ENCODE peak calls at places on chromosome 5, in five cellular contexts. One of them, this sample, is unnamed.
A peak's percentile ranks its signal among the peaks of the same experiment; 100 is the strongest.

GRCh38 chr5:114940709-114941108 is 229.0 kb downstream of the TRIM36 start:
- DNase-seq in H9: no peak
- DNase-seq in GM23338: no peak
- DNase-seq in PC-3: no peak
- DNase-seq in fibroblast of lung: no peak
- DNase-seq in this sample: no peak

GRCh38 chr5:125176005-125176390 is 429.6 kb upstream of the ZNF608 start:
- DNase-seq in H9: no peak
- DNase-seq in PC-3: peak; percentile 87
- DNase-seq in GM23338: no peak
- DNase-seq in fibroblast of lung: no peak
- DNase-seq in this sample: peak; percentile 52

GRCh38 chr5:1540831-1541661 is 17.3 kb upstream of the LPCAT1 start:
- DNase-seq in fibroblast of lung: no peak
- DNase-seq in GM23338: no peak
- DNase-seq in H9: no peak
- DNase-seq in PC-3: no peak
- DNase-seq in this sample: no peak

GRCh38 chr5:44603496-44604272 is 205.1 kb upstream of the MRPS30 start:
- DNase-seq in H9: peak; percentile 68
- DNase-seq in PC-3: peak; percentile 13
- DNase-seq in fibroblast of lung: no peak
- DNase-seq in GM23338: peak; percentile 62
- DNase-seq in this sample: no peak

GRCh38 chr5:156096259-156096658 is 230.7 kb upstream of the SGCD start:
- DNase-seq in fibroblast of lung: peak; percentile 78
- DNase-seq in PC-3: no peak
- DNase-seq in H9: no peak
- DNase-seq in GM23338: no peak
- DNase-seq in this sample: no peak

GRCh38 chr5:173883347-173883924 is 4.7 kb upstream of the CPEB4 start:
- DNase-seq in H9: no peak
- DNase-seq in PC-3: no peak
- DNase-seq in GM23338: no peak
- DNase-seq in fibroblast of lung: no peak
- DNase-seq in this sample: no peak

GRCh38 chr5:124372457-124372856 is 374.0 kb downstream of the ZNF608 start:
- DNase-seq in fibroblast of lung: no peak
- DNase-seq in GM23338: no peak
- DNase-seq in H9: no peak
- DNase-seq in PC-3: no peak
- DNase-seq in this sample: no peak

GRCh38 chr5:50963647-50964584 is 297.5 kb downstream of the PARP8 start:
- DNase-seq in fibroblast of lung: no peak
- DNase-seq in H9: peak; percentile 35
- DNase-seq in GM23338: peak; percentile 34
- DNase-seq in PC-3: no peak
- DNase-seq in this sample: no peak

GRCh38 chr5:43482490-43483064 is 1.1 kb downstream of the TMEM267 start:
- DNase-seq in PC-3: peak; percentile 50
- DNase-seq in fibroblast of lung: peak; percentile 51
- DNase-seq in H9: no peak
- DNase-seq in GM23338: peak; percentile 27
- DNase-seq in this sample: peak; percentile 65

GRCh38 chr5:1490360-1490759 is 33.4 kb downstream of the LPCAT1 start:
- DNase-seq in GM23338: no peak
- DNase-seq in fibroblast of lung: no peak
- DNase-seq in PC-3: no peak
- DNase-seq in H9: no peak
- DNase-seq in this sample: no peak

GRCh38 chr5:389197-389821 is 53.7 kb upstream of the EXOC3 start:
- DNase-seq in PC-3: no peak
- DNase-seq in GM23338: no peak
- DNase-seq in H9: no peak
- DNase-seq in fibroblast of lung: no peak
- DNase-seq in this sample: no peak

GRCh38 chr5:167696558-167697314 is 594.7 kb upstream of the WWC1 start:
- DNase-seq in H9: no peak
- DNase-seq in fibroblast of lung: no peak
- DNase-seq in PC-3: no peak
- DNase-seq in GM23338: peak; percentile 26
- DNase-seq in this sample: no peak

GRCh38 chr5:128376577-128376976 is 161.5 kb downstream of the FBN2 start:
- DNase-seq in H9: no peak
- DNase-seq in GM23338: no peak
- DNase-seq in fibroblast of lung: peak; percentile 56
- DNase-seq in PC-3: no peak
- DNase-seq in this sample: no peak

GRCh38 chr5:39760385-39761198 is 335.8 kb upstream of the DAB2 start:
- DNase-seq in PC-3: peak; percentile 55
- DNase-seq in GM23338: no peak
- DNase-seq in H9: no peak
- DNase-seq in fibroblast of lung: peak; percentile 97
- DNase-seq in this sample: no peak

GRCh38 chr5:177232358-177232757 is 71.2 kb downstream of the RAB24 start:
- DNase-seq in GM23338: no peak
- DNase-seq in fibroblast of lung: no peak
- DNase-seq in PC-3: no peak
- DNase-seq in H9: no peak
- DNase-seq in this sample: no peak

DNA sequence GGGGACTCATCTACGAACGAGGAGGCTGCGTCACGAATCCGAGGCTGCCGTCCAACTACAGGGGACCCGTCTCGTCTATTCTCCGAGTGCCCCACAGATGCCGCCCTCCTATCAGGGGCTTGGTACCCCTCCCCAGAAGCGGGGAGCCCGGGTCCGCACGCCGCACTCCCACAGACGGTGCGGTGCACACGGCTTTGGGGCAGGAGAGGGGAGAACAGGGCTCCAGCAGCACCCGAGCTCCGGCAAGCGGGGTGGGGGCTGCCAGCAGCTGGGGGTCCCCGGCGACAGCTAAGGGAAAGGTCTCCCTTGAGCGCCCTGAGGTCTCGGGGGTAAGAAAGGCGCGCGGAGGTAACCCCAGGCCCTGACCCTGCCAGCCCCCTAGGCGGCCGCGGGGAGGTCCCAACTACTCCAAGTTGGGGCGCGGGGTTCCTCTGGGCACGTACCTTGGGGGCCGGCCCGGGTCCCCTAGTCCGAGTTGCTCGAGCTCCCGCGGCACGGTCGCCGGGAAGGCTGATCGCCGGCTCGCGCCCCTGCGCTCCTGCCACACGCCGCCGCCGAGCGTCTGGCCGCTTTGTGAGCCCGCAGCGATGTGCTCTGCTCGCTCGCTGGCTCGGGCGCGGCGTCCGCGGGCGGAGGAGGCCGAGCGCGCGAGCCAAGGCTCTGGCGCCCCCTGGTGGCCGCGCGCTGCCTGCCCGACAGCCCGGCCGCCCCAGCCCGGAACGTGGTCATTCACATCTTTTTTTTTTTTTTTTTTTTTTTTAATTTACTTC is at the start of gene SPOCK1:
- DNase-seq in GM23338: peak; percentile 90
- DNase-seq in H9: peak; percentile 76
- DNase-seq in fibroblast of lung: peak; percentile 66
- DNase-seq in PC-3: peak; percentile 76
- DNase-seq in this sample: peak; percentile 81
- H3K4me2 ChIP-seq in GM23338: peak within 1 kb of the TSS; percentile 84
- H3K4me2 ChIP-seq in H9: peak within 1 kb of the TSS; percentile 76
- H3K4me2 ChIP-seq in fibroblast of lung: peak within 1 kb of the TSS; percentile 85
- H3K4me2 ChIP-seq in PC-3: peak within 1 kb of the TSS; percentile 88
- H3K4me2 ChIP-seq in this sample: peak within 1 kb of the TSS; percentile 78

GRCh38 chr5:17854901-17855300 is 220.6 kb downstream of the TAF11L14 start:
- DNase-seq in H9: no peak
- DNase-seq in PC-3: no peak
- DNase-seq in fibroblast of lung: no peak
- DNase-seq in GM23338: no peak
- DNase-seq in this sample: no peak
- TF ChIP-seq CTCF in H9: no peak
- TF ChIP-seq CTCF in PC-3: no peak
- TF ChIP-seq CTCF in fibroblast of lung: no peak
- TF ChIP-seq CTCF in GM23338: no peak
- TF ChIP-seq CTCF in this sample: no peak

GRCh38 chr5:97000391-97000790 is 64.5 kb downstream of the LNPEP start:
- DNase-seq in fibroblast of lung: peak; percentile 28
- DNase-seq in H9: no peak
- DNase-seq in PC-3: no peak
- DNase-seq in GM23338: no peak
- DNase-seq in this sample: no peak

GRCh38 chr5:97002983-97003382 is 67.1 kb downstream of the LNPEP start:
- DNase-seq in H9: no peak
- DNase-seq in GM23338: no peak
- DNase-seq in PC-3: no peak
- DNase-seq in fibroblast of lung: peak; percentile 17
- DNase-seq in this sample: no peak

GRCh38 chr5:96999856-97000255 is 64.0 kb downstream of the LNPEP start:
- DNase-seq in PC-3: no peak
- DNase-seq in GM23338: no peak
- DNase-seq in H9: no peak
- DNase-seq in fibroblast of lung: no peak
- DNase-seq in this sample: no peak

GRCh38 chr5:97006454-97006853 is 70.6 kb downstream of the LNPEP start:
- DNase-seq in PC-3: peak; percentile 46
- DNase-seq in fibroblast of lung: peak; percentile 12
- DNase-seq in H9: no peak
- DNase-seq in GM23338: no peak
- DNase-seq in this sample: no peak

DNA sequence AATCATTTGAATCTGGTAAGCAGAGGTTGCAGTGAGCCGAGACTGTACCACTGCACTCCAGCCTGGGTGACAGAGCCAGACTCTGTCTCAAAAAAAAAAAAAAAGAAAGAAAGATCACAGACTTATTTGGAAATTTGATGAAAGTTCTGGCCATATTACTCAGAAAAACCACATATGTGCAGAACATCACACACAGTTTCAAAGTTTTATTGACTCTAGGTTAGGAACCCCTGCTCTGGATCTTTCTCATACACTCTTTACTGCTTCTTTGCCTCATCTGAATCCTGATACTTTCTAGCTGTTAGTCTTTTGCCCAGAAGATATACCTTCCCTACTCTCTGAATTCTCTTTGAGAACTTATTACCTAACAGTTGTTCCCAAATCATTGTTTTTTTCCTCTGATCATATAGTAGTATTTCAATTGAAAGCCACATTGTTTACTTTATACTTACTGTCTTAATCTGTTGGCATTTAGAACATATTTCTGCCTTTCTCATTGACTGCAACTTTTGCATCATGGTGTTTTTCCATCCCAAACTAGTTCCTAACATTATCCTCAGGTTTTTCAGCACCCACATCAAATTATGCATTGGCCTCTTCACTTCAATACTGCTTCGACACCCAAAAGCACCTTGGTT is 68.7 kb downstream of the LNPEP start:
- DNase-seq in PC-3: no peak
- DNase-seq in fibroblast of lung: no peak
- DNase-seq in GM23338: no peak
- DNase-seq in H9: no peak
- DNase-seq in this sample: no peak
- H3K4me2 ChIP-seq in PC-3: no peak overlapping the region
- H3K4me2 ChIP-seq in fibroblast of lung: no peak overlapping the region
- H3K4me2 ChIP-seq in GM23338: no peak overlapping the region
- H3K4me2 ChIP-seq in H9: no peak overlapping the region
- H3K4me2 ChIP-seq in this sample: no peak overlapping the region

DNA sequence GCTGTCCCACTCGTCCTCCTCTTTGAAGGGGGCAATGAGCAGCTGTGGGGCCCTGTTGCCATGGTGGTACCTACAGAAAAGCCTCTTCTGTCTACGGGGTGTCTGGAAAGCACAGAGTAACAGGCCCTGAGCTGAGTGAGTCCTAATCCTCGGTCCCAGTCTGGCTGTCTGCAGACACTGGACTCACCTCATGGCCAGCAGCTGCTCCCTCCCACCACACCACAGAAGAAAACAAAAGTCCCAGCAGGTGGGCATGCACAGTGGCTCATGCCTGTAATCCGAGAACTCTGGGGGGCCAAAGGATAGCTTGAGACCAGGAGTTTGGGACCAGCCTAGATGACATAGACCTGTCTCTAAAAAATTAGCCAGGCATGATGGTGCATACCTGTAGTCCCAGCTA is 19.9 kb downstream of the P4HA2 start:
- DNase-seq in fibroblast of lung: no peak
- DNase-seq in GM23338: peak; percentile 30
- DNase-seq in H9: no peak
- DNase-seq in PC-3: no peak
- DNase-seq in this sample: peak; percentile 32
- TF ChIP-seq CTCF in fibroblast of lung: no peak
- TF ChIP-seq CTCF in GM23338: no peak
- TF ChIP-seq CTCF in H9: no peak
- TF ChIP-seq CTCF in PC-3: no peak
- TF ChIP-seq CTCF in this sample: no peak

DNA sequence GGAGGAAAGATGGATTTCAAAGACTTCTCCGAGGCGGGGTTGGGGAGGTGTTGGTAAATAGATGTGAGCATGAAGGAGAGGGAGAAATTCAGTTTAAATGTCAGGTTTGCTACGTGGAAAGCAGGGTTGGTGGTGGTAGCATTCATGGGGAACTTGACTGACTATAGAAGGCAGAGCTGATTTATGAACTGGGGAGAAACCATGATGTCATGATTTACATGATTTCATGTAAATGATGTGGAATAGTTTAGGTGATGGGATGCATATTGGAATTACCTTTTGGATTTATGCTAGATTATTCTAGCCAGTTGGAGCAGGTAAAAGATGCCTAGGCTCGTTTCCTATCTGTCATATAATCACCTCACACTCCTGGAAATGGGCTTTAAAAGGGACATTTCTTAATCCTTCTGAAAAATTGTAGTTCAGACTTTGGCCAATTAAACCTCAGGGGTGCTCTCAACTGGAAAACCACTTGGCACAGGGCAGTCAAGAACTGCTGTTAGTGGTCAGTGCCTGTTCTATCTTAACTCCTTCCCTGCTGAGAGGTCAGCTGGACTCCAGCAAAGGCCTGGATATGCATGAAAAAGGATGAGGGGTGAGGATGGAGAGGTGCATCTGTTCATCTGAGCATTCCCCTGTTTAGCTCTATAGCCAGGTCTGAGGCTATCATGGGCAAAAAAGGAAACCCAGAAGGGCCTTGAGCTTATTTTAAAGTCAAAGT is 50.1 kb upstream of the BASP1 start:
- DNase-seq in GM23338: no peak
- DNase-seq in H9: no peak
- DNase-seq in fibroblast of lung: peak; percentile 70
- DNase-seq in PC-3: no peak
- DNase-seq in this sample: no peak
- H3K4me2 ChIP-seq in GM23338: no peak overlapping the region
- H3K4me2 ChIP-seq in H9: no peak overlapping the region
- H3K4me2 ChIP-seq in fibroblast of lung: no peak overlapping the region
- H3K4me2 ChIP-seq in PC-3: no peak overlapping the region
- H3K4me2 ChIP-seq in this sample: no peak overlapping the region

GRCh38 chr5:29252390-29252789 is 1941.1 kb upstream of the CDH6 start:
- DNase-seq in H9: peak; percentile 41
- DNase-seq in fibroblast of lung: no peak
- DNase-seq in PC-3: no peak
- DNase-seq in GM23338: peak; percentile 45
- DNase-seq in this sample: no peak
- TF ChIP-seq CTCF in H9: peak; percentile 62
- TF ChIP-seq CTCF in fibroblast of lung: no peak
- TF ChIP-seq CTCF in PC-3: peak; percentile 36
- TF ChIP-seq CTCF in GM23338: peak; percentile 63
- TF ChIP-seq CTCF in this sample: peak; percentile 35

GRCh38 chr5:143397302-143398052 is 6.0 kb downstream of the NR3C1 start:
- DNase-seq in GM23338: no peak
- DNase-seq in PC-3: no peak
- DNase-seq in H9: no peak
- DNase-seq in fibroblast of lung: no peak
- DNase-seq in this sample: no peak
- H3K4me2 ChIP-seq in GM23338: peak overlapping the region; percentile 61
- H3K4me2 ChIP-seq in PC-3: peak overlapping the region; percentile 98
- H3K4me2 ChIP-seq in H9: no peak overlapping the region
- H3K4me2 ChIP-seq in fibroblast of lung: peak overlapping the region; percentile 85
- H3K4me2 ChIP-seq in this sample: peak overlapping the region; percentile 73

This sample was measured in PC-9.